ENCODE peak calls at places on chromosome 7, in seven cellular contexts. V, P, U, I, O, M and B are unnamed samples.

GRCh38 chr7:118731854-118732253 is 507.4 kb downstream of the ANKRD7 start:
- DNase-seq in V (no peak), P (no peak), U (no peak), I (no peak), O (no peak), M (peak; percentile 50), B (no peak)

GRCh38 chr7:149205690-149206381 is 10.5 kb downstream of the ZNF282 start:
- DNase-seq in V (no peak), P (no peak), U (no peak), I (no peak), O (no peak), M (no peak), B (no peak)

GRCh38 chr7:36084485-36085091 is 68.5 kb upstream of the EEPD1 start:
- DNase-seq in V (no peak), P (peak; percentile 58), U (peak; percentile 5), I (no peak), O (no peak), M (peak; percentile 76), B (no peak)

GRCh38 chr7:126728967-126729366 is 523.8 kb downstream of the GRM8 start:
- DNase-seq in V (no peak), P (no peak), U (no peak), I (no peak), O (no peak), M (no peak), B (no peak)

GRCh38 chr7:150990416-150991186 is at the start of gene NOS3:
- DNase-seq in V (no peak), P (no peak), U (no peak), I (no peak), O (no peak), M (peak; percentile 49), B (no peak)

GRCh38 chr7:157360483-157361025 is 23.8 kb downstream of the DNAJB6 start:
- DNase-seq in V (no peak), P (no peak), U (no peak), I (no peak), O (no peak), M (no peak), B (no peak)

GRCh38 chr7:129169705-129170319 is 18.6 kb upstream of the SMO start:
- DNase-seq in V (no peak), P (no peak), U (no peak), I (no peak), O (no peak), M (peak; percentile 68), B (no peak)

GRCh38 chr7:157205438-157205837 is 66.7 kb downstream of the UBE3C start:
- DNase-seq in V (no peak), P (no peak), U (no peak), I (no peak), O (no peak), M (no peak), B (no peak)

GRCh38 chr7:13099197-13099795 is 411.9 kb downstream of the ARL4A start:
- DNase-seq in V (no peak), P (no peak), U (no peak), I (no peak), O (no peak), M (no peak), B (no peak)

GRCh38 chr7:74544706-74545469 is 91.2 kb downstream of the GTF2IRD1 start:
- DNase-seq in V (peak; percentile 33), P (peak; percentile 18), U (peak; percentile 16), I (no peak), O (peak; percentile 18), M (peak; percentile 87), B (peak; percentile 26)

GRCh38 chr7:36266683-36267082 is 113.6 kb downstream of the EEPD1 start:
- DNase-seq in V (no peak), P (no peak), U (no peak), I (no peak), O (no peak), M (no peak), B (no peak)

GRCh38 chr7:151410405-151411390 is 860 bp upstream of the WDR86 start:
- DNase-seq in V (no peak), P (no peak), U (no peak), I (no peak), O (no peak), M (peak; percentile 86), B (no peak)

GRCh38 chr7:507623-508305 is 11.9 kb downstream of the PDGFA start:
- DNase-seq in V (no peak), P (no peak), U (no peak), I (no peak), O (no peak), M (no peak), B (no peak)

GRCh38 chr7:33743594-33743993 is 161.7 kb upstream of the BMPER start:
- DNase-seq in V (peak; percentile 83), P (peak; percentile 87), U (peak; percentile 38), I (no peak), O (peak; percentile 78), M (no peak), B (no peak)

GRCh38 chr7:135272303-135272702 is 38.7 kb downstream of the STRA8 start:
- DNase-seq in V (no peak), P (no peak), U (no peak), I (no peak), O (no peak), M (no peak), B (no peak)

DNA sequence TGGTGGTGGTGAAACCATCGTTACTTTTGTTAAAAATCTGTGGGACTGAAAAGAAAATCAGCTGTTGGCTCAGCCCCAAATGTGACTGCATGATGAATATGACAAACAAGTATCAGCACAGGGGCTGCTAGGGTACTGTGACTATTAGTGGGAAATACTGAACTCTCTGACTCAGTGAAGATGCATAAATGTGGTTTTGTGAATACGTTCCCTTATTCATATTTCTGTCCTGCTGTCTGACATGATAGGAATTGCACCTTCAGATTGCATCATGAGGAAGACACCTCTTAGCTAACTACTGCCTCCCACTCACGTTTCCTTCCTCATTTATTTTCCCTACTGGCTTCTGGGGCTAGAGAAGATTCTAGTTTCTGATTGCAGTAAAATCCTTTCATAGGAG is 1.4 kb downstream of the CLEC5A start:
- DNase-seq in V (no peak), P (no peak), U (no peak), I (no peak), O (no peak), M (no peak), B (no peak)
- TF ChIP-seq CTCF in V (no peak), P (no peak), U (no peak), I (no peak), O (no peak), M (no peak), B (no peak)

DNA sequence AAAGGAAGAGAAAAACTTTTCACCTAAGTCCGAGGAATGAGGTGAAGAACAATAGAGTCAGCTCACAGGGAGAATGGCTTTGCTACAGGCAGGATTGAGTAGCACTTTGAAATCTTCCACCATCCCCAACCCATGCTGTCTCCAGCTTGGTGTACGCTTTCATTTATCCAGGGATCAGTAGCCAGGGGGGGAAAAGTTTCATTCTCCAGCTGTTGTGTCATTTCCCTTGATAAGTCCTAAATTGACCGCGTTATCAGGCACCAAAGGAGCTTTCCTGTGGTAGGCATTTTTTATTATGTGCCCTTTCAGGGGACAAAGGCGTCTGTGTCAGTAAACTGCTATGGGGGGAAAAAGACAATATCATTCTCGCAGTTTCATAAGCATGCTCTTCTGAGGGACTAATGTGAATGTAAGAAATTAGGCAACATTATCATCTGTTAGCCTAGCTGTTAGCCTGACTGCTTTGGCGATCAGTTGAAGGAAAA is 106.6 kb upstream of the YAE1 start:
- DNase-seq in V (no peak), P (no peak), U (no peak), I (no peak), O (no peak), M (no peak), B (no peak)
- TF ChIP-seq CTCF in V (no peak), P (no peak), U (no peak), I (no peak), O (no peak), M (no peak), B (no peak)

GRCh38 chr7:77991656-77992055 is 193.1 kb downstream of the PHTF2 start:
- DNase-seq in V (no peak), P (no peak), U (no peak), I (no peak), O (no peak), M (no peak), B (no peak)

GRCh38 chr7:77993823-77994222 is 195.2 kb downstream of the PHTF2 start:
- DNase-seq in V (no peak), P (no peak), U (no peak), I (no peak), O (no peak), M (no peak), B (no peak)

GRCh38 chr7:77989981-77990566 is 191.5 kb downstream of the PHTF2 start:
- DNase-seq in V (no peak), P (no peak), U (no peak), I (no peak), O (no peak), M (peak; percentile 74), B (no peak)

GRCh38 chr7:77995717-77996116 is 197.1 kb downstream of the PHTF2 start:
- DNase-seq in V (no peak), P (no peak), U (no peak), I (no peak), O (no peak), M (peak; percentile 74), B (peak; percentile 14)
- TF ChIP-seq CTCF in V (peak; percentile 12), P (peak; percentile 23), U (peak; percentile 16), I (no peak), O (peak; percentile 45), M (peak; percentile 51), B (peak; percentile 49)

GRCh38 chr7:115631782-115632181 is 398.8 kb downstream of the TFEC start:
- DNase-seq in V (peak; percentile 54), P (no peak), U (no peak), I (no peak), O (no peak), M (peak; percentile 28), B (no peak)
- TF ChIP-seq CTCF in V (no peak), P (no peak), U (no peak), I (no peak), O (peak; percentile 13), M (peak; percentile 16), B (peak; percentile 40)

GRCh38 chr7:71868797-71869196 is 543.3 kb downstream of the CALN1 start:
- DNase-seq in V (no peak), P (peak; percentile 58), U (no peak), I (no peak), O (no peak), M (no peak), B (peak; percentile 17)

GRCh38 chr7:71867626-71868025 is 544.5 kb downstream of the CALN1 start:
- DNase-seq in V (no peak), P (no peak), U (no peak), I (no peak), O (no peak), M (no peak), B (no peak)

GRCh38 chr7:71871446-71871845 is 540.7 kb downstream of the CALN1 start:
- DNase-seq in V (no peak), P (no peak), U (no peak), I (no peak), O (no peak), M (peak; percentile 25), B (no peak)
- TF ChIP-seq CTCF in V (no peak), P (peak; percentile 10), U (peak; percentile 8), I (no peak), O (no peak), M (peak; percentile 62), B (peak; percentile 38)